ENCODE peak calls at places on chromosome 1, in eight cellular contexts. One of them, this sample, is unnamed. For H3K36me3, the result is how much of the 10 kb centered on the place peaks cover.

GRCh38 chr1:205743977-205744376 is 6.0 kb downstream of the NUCKS1 start:
- DNase-seq in body of pancreas: no peak
- DNase-seq in left lung: no peak
- DNase-seq in spleen: no peak
- DNase-seq in SJSA1: no peak
- DNase-seq in endothelial cell of umbilical vein: no peak
- DNase-seq in neural progenitor cell: peak
- DNase-seq in GM23338: no peak
- DNase-seq in this sample: no peak

GRCh38 chr1:170225735-170226524 is 80.2 kb downstream of the NTMT2 start:
- DNase-seq in body of pancreas: no peak
- DNase-seq in left lung: no peak
- DNase-seq in spleen: no peak
- DNase-seq in SJSA1: no peak
- DNase-seq in endothelial cell of umbilical vein: no peak
- DNase-seq in neural progenitor cell: no peak
- DNase-seq in GM23338: no peak
- DNase-seq in this sample: no peak

GRCh38 chr1:160354388-160354985 is 11.3 kb downstream of the NCSTN start:
- DNase-seq in body of pancreas: no peak
- DNase-seq in left lung: no peak
- DNase-seq in spleen: no peak
- DNase-seq in SJSA1: no peak
- DNase-seq in endothelial cell of umbilical vein: no peak
- DNase-seq in neural progenitor cell: peak
- DNase-seq in GM23338: peak
- DNase-seq in this sample: no peak

GRCh38 chr1:42940851-42941639 is 17.6 kb downstream of the SLC2A1 start:
- DNase-seq in body of pancreas: no peak
- DNase-seq in left lung: peak
- DNase-seq in spleen: peak
- DNase-seq in SJSA1: peak
- DNase-seq in endothelial cell of umbilical vein: peak
- DNase-seq in neural progenitor cell: no peak
- DNase-seq in GM23338: no peak
- DNase-seq in this sample: peak

GRCh38 chr1:230158422-230159291 is 91.6 kb downstream of the GALNT2 start:
- DNase-seq in body of pancreas: no peak
- DNase-seq in left lung: no peak
- DNase-seq in spleen: no peak
- DNase-seq in SJSA1: no peak
- DNase-seq in endothelial cell of umbilical vein: no peak
- DNase-seq in neural progenitor cell: peak
- DNase-seq in GM23338: no peak
- DNase-seq in this sample: no peak

GRCh38 chr1:15714438-15715136 is 21.5 kb upstream of the SLC25A34 start:
- DNase-seq in body of pancreas: no peak
- DNase-seq in left lung: no peak
- DNase-seq in spleen: no peak
- DNase-seq in SJSA1: no peak
- DNase-seq in endothelial cell of umbilical vein: no peak
- DNase-seq in neural progenitor cell: no peak
- DNase-seq in GM23338: no peak
- DNase-seq in this sample: no peak

GRCh38 chr1:246632584-246633168 is 66.4 kb downstream of the CNST start:
- DNase-seq in body of pancreas: no peak
- DNase-seq in left lung: no peak
- DNase-seq in spleen: no peak
- DNase-seq in SJSA1: no peak
- DNase-seq in endothelial cell of umbilical vein: peak
- DNase-seq in neural progenitor cell: peak
- DNase-seq in GM23338: no peak
- DNase-seq in this sample: no peak

GRCh38 chr1:93631626-93632365 is 49.8 kb downstream of the BCAR3 start:
- DNase-seq in body of pancreas: no peak
- DNase-seq in left lung: no peak
- DNase-seq in spleen: no peak
- DNase-seq in SJSA1: no peak
- DNase-seq in endothelial cell of umbilical vein: no peak
- DNase-seq in neural progenitor cell: no peak
- DNase-seq in GM23338: no peak
- DNase-seq in this sample: no peak

GRCh38 chr1:68949999-68950398 is 453.1 kb upstream of the DEPDC1 start:
- DNase-seq in body of pancreas: no peak
- DNase-seq in left lung: no peak
- DNase-seq in spleen: no peak
- DNase-seq in SJSA1: no peak
- DNase-seq in endothelial cell of umbilical vein: no peak
- DNase-seq in neural progenitor cell: no peak
- DNase-seq in GM23338: no peak
- DNase-seq in this sample: no peak

GRCh38 chr1:173353346-173353745 is 123.8 kb upstream of the PRDX6 start:
- DNase-seq in body of pancreas: no peak
- DNase-seq in left lung: no peak
- DNase-seq in spleen: no peak
- DNase-seq in SJSA1: no peak
- DNase-seq in endothelial cell of umbilical vein: no peak
- DNase-seq in neural progenitor cell: no peak
- DNase-seq in GM23338: no peak
- DNase-seq in this sample: no peak

GRCh38 chr1:30258876-30259275 is 464.5 kb downstream of the MATN1 start:
- DNase-seq in body of pancreas: no peak
- DNase-seq in left lung: no peak
- DNase-seq in spleen: peak
- DNase-seq in SJSA1: no peak
- DNase-seq in endothelial cell of umbilical vein: no peak
- DNase-seq in neural progenitor cell: no peak
- DNase-seq in GM23338: no peak
- DNase-seq in this sample: no peak

DNA sequence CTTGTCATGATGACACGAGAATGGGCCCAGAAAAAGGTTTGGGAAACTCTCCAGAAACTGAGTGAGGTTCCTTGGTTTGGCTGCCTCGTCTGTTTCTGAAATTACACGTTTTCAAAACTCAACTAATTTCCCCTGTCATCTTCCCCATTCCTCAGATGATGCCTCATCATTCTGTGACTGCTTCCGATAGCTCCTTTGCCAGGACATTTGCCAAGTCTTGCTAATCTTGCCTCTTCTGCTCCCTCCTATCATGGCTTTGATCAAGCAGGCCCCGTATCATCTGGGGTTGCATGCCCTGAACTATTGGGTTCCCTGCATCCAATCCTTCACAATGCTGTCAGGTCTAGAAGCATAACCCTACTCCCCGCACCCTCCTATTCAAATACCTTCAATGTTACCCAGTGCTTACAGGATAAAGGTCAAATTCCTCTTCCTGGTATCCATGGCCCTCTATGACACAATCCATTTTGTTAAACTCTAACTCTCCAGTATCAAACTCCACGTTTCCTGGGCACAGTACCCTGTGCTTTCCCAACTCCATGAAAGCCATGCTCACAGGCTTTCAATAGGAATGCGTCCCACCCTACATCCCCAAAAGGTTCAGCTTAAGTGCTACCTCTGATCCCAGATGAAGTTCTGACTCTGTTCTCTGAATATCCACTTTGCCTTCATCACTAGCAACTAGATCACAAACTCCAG is 22.2 kb upstream of the TMEM200B start:
- DNase-seq in body of pancreas: peak
- DNase-seq in left lung: no peak
- DNase-seq in spleen: no peak
- DNase-seq in SJSA1: no peak
- DNase-seq in endothelial cell of umbilical vein: no peak
- DNase-seq in neural progenitor cell: no peak
- DNase-seq in GM23338: no peak
- DNase-seq in this sample: no peak
- H3K36me3 ChIP-seq in body of pancreas: under half
- H3K36me3 ChIP-seq in left lung: half or more
- H3K36me3 ChIP-seq in spleen: under half
- H3K36me3 ChIP-seq in SJSA1: half or more
- H3K36me3 ChIP-seq in endothelial cell of umbilical vein: under half
- H3K36me3 ChIP-seq in neural progenitor cell: under half
- H3K36me3 ChIP-seq in GM23338: under half
- H3K36me3 ChIP-seq in this sample: under half

DNA sequence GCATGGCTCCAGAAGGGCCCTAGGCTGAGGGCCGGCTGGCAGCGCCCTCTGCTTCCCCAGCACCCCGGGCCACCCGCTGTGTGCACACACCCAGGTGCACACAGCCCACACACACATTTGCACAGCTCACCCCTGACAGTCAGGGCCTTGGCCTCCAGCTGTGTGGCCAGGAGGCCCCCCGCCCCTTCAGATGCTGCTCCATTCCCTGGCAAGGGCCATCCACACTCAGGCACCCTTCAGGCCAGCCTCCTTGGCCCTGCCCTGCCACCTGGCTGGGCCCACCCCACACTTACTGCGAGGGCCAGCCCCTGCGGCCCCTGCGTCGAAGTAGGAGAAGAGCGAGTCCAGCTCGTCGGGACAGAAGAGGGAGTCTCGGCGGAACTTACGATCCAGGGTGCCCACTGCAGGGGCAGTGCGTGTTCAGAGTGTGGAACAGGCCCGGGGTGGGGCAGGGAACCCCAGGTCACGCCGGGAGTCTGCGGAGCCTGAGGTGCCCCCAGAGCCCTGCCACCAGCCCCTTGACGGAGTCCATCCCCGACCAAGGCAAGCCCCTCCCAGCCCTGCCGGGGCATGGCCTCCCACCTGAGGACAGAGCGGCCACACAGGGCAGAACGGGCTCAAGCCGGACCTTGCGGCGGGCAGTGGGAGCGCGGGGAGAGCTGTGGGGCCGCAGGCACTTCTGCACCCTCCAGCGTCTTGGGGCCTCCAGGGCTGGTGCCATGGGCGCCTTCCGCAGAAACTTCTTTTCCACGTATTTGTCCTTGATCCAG is 12.4 kb downstream of the ACAP3 start:
- DNase-seq in body of pancreas: no peak
- DNase-seq in left lung: no peak
- DNase-seq in spleen: no peak
- DNase-seq in SJSA1: no peak
- DNase-seq in endothelial cell of umbilical vein: no peak
- DNase-seq in neural progenitor cell: no peak
- DNase-seq in GM23338: no peak
- DNase-seq in this sample: no peak
- H3K36me3 ChIP-seq in body of pancreas: under half
- H3K36me3 ChIP-seq in left lung: half or more
- H3K36me3 ChIP-seq in spleen: under half
- H3K36me3 ChIP-seq in SJSA1: half or more
- H3K36me3 ChIP-seq in endothelial cell of umbilical vein: under half
- H3K36me3 ChIP-seq in neural progenitor cell: under half
- H3K36me3 ChIP-seq in GM23338: under half
- H3K36me3 ChIP-seq in this sample: under half

GRCh38 chr1:223771469-223771813 is 59.1 kb downstream of the CAPN2 start:
- DNase-seq in body of pancreas: no peak
- DNase-seq in left lung: no peak
- DNase-seq in spleen: no peak
- DNase-seq in SJSA1: no peak
- DNase-seq in endothelial cell of umbilical vein: no peak
- DNase-seq in neural progenitor cell: no peak
- DNase-seq in GM23338: no peak
- DNase-seq in this sample: no peak

GRCh38 chr1:223774133-223774811 is 61.9 kb downstream of the CAPN2 start:
- DNase-seq in body of pancreas: no peak
- DNase-seq in left lung: no peak
- DNase-seq in spleen: no peak
- DNase-seq in SJSA1: peak
- DNase-seq in endothelial cell of umbilical vein: no peak
- DNase-seq in neural progenitor cell: no peak
- DNase-seq in GM23338: no peak
- DNase-seq in this sample: no peak

GRCh38 chr1:223771814-223772770 is 59.8 kb downstream of the CAPN2 start:
- DNase-seq in body of pancreas: no peak
- DNase-seq in left lung: peak
- DNase-seq in spleen: no peak
- DNase-seq in SJSA1: peak
- DNase-seq in endothelial cell of umbilical vein: peak
- DNase-seq in neural progenitor cell: peak
- DNase-seq in GM23338: peak
- DNase-seq in this sample: peak

GRCh38 chr1:223772771-223773160 is 60.4 kb downstream of the CAPN2 start:
- DNase-seq in body of pancreas: no peak
- DNase-seq in left lung: no peak
- DNase-seq in spleen: no peak
- DNase-seq in SJSA1: peak
- DNase-seq in endothelial cell of umbilical vein: no peak
- DNase-seq in neural progenitor cell: no peak
- DNase-seq in GM23338: no peak
- DNase-seq in this sample: no peak

DNA sequence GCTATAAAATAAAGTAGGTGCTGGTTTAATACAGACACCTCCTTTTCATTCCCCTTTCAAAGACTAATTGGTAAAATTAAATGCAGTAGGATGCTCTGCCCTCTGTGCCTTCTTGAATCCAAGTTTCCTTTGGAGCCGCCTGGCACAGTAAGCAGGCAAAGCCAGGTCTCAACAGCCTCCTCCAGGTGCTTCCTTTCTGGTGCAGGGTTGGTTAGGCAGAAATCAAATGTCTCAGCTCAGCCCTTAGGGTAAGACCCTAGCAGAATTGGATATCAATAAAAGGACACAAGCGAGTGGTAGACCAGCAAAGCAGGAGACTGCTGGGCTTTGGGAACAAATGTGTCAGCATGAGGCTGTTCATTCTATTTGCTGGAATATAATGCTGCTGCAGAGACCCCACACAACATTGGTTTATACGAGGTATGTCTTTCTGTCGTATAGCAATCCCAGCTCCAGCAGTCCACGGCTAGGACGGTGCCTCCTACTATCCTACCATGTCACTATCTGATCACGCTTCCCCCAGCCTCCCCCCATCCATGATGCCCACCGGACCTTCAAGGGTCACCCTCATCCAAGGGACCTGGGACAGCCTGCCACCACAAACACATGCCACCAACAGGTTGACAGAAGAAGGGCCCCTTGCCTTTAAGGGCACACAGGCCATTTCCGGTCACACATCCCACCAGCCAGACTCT is 58.4 kb downstream of the CAPN2 start:
- DNase-seq in body of pancreas: no peak
- DNase-seq in left lung: no peak
- DNase-seq in spleen: no peak
- DNase-seq in SJSA1: no peak
- DNase-seq in endothelial cell of umbilical vein: peak
- DNase-seq in neural progenitor cell: no peak
- DNase-seq in GM23338: no peak
- DNase-seq in this sample: no peak
- H3K36me3 ChIP-seq in body of pancreas: under half
- H3K36me3 ChIP-seq in left lung: half or more
- H3K36me3 ChIP-seq in spleen: under half
- H3K36me3 ChIP-seq in SJSA1: half or more
- H3K36me3 ChIP-seq in endothelial cell of umbilical vein: under half
- H3K36me3 ChIP-seq in neural progenitor cell: under half
- H3K36me3 ChIP-seq in GM23338: under half
- H3K36me3 ChIP-seq in this sample: half or more

DNA sequence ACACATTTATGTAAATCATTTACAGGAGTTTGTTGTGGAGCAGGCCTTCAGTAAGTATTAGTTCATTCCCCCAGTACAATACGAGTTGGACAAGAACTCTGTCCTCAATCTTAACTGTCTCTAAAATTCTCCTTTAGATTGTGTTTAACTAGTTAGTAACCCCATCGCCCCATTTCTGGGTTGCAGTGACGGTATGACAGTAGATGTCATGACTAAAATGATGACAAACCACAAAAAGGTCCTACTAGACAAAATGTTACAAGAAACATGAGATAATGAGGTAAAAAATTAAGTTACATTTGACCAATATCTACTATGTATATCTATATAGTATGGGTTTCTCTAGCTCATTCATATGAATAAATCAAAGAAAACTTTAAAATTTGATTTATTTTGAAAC is 41.1 kb downstream of the CD58 start:
- DNase-seq in body of pancreas: no peak
- DNase-seq in left lung: no peak
- DNase-seq in spleen: no peak
- DNase-seq in SJSA1: no peak
- DNase-seq in endothelial cell of umbilical vein: no peak
- DNase-seq in neural progenitor cell: no peak
- DNase-seq in GM23338: no peak
- DNase-seq in this sample: no peak
- H3K36me3 ChIP-seq in body of pancreas: under half
- H3K36me3 ChIP-seq in left lung: under half
- H3K36me3 ChIP-seq in spleen: under half
- H3K36me3 ChIP-seq in SJSA1: under half
- H3K36me3 ChIP-seq in endothelial cell of umbilical vein: under half
- H3K36me3 ChIP-seq in neural progenitor cell: under half
- H3K36me3 ChIP-seq in GM23338: under half
- H3K36me3 ChIP-seq in this sample: under half